ENCODE peak calls at places on chromosomes 6 and 20, in six cellular contexts. A, E, M, S, Z and O are unnamed samples.

GRCh38 chr6:24064106-24064505 is 61.9 kb upstream of the NRSN1 start:
- DNase-seq in A (peak; percentile 42), E (no peak), M (no peak), S (peak; percentile 8), Z (peak; percentile 30), O (no peak)

GRCh38 chr6:151141685-151142084 is 98.1 kb upstream of the AKAP12 start:
- DNase-seq in A (no peak), E (no peak), M (no peak), S (no peak), Z (no peak), O (no peak)

GRCh38 chr6:43768983-43769525 is 957 bp upstream of the VEGFA start:
- DNase-seq in A (peak; percentile 30), E (no peak), M (peak; percentile 68), S (no peak), Z (no peak), O (peak; percentile 3)

GRCh38 chr6:31107052-31107451 is 5.3 kb downstream of the C6orf15 start:
- DNase-seq in A (no peak), E (no peak), M (no peak), S (no peak), Z (no peak), O (no peak)

GRCh38 chr6:41449399-41450245 is 96.6 kb upstream of the FOXP4 start:
- DNase-seq in A (no peak), E (no peak), M (no peak), S (no peak), Z (no peak), O (no peak)

GRCh38 chr6:10310826-10311225 is 104.0 kb downstream of the TFAP2A start:
- DNase-seq in A (no peak), E (no peak), M (no peak), S (no peak), Z (no peak), O (no peak)

GRCh38 chr6:3569817-3570216 is 113.0 kb upstream of the SLC22A23 start:
- DNase-seq in A (no peak), E (no peak), M (no peak), S (no peak), Z (no peak), O (no peak)

GRCh38 chr20:58642465-58642864 is 8.6 kb upstream of the STX16 start:
- DNase-seq in A (no peak), E (no peak), M (no peak), S (no peak), Z (no peak), O (no peak)

GRCh38 chr6:54624779-54625178 is 221.8 kb upstream of the FAM83B start:
- DNase-seq in A (no peak), E (no peak), M (no peak), S (no peak), Z (no peak), O (no peak)